ENCODE peak calls at places on chromosome 15, in six cellular contexts. T is GM12891, W is HepG2, V is GM12878, X is K562, H is H1. D is an unnamed sample.
A peak's percentile ranks its signal among the peaks of the same experiment; 100 is the strongest.

GRCh38 chr15:29102911-29103824 is 166.5 kb downstream of the NSMCE3 start:
- DNase-seq in V (no peak), X (no peak), W (no peak), T (no peak), H (peak; percentile 79), D (no peak)

GRCh38 chr15:37921527-37922385 is 12.7 kb upstream of the TMCO5A start:
- DNase-seq in T (no peak), W (no peak), V (no peak), X (no peak), H (no peak), D (no peak)

GRCh38 chr15:101425787-101426365 is 63.6 kb downstream of the PCSK6 start:
- DNase-seq in T (no peak), H (peak; percentile 59), W (no peak), V (no peak), X (no peak), D (no peak)

GRCh38 chr15:28098360-28098765 is 752 bp downstream of the OCA2 start:
- DNase-seq in V (no peak), W (no peak), H (no peak), X (no peak), T (no peak), D (no peak)

GRCh38 chr15:71051539-71051938 is 63.7 kb upstream of the THSD4 start:
- DNase-seq in T (no peak), X (no peak), V (no peak), H (no peak), W (no peak), D (no peak)

GRCh38 chr15:97961067-97961954 is 808 bp downstream of the ARRDC4 start:
- DNase-seq in W (peak; percentile 2), X (peak; percentile 43), T (no peak), V (no peak), H (peak; percentile 78), D (no peak)

GRCh38 chr15:87547470-87548181 is 708.9 kb downstream of the NTRK3 start:
- DNase-seq in W (no peak), H (no peak), X (no peak), V (no peak), T (no peak), D (no peak)

GRCh38 chr15:85406916-85407315 is 26.5 kb downstream of the AKAP13 start:
- DNase-seq in H (no peak), V (no peak), X (no peak), T (no peak), W (no peak), D (no peak)

GRCh38 chr15:76764004-76764403 is 141.1 kb downstream of the SCAPER start:
- DNase-seq in W (no peak), H (no peak), X (no peak), T (no peak), V (no peak), D (no peak)

GRCh38 chr15:96268421-96269204 is 61.9 kb upstream of the NR2F2 start:
- DNase-seq in H (no peak), X (no peak), V (no peak), W (no peak), T (no peak), D (no peak)

GRCh38 chr15:59180946-59181345 is 25.7 kb upstream of the LDHAL6B start:
- DNase-seq in T (no peak), V (no peak), H (no peak), X (no peak), W (no peak), D (no peak)

GRCh38 chr15:43939070-43939469 is 112.3 kb downstream of the WDR76 start:
- DNase-seq in H (peak; percentile 55), W (no peak), V (no peak), T (no peak), X (peak; percentile 19), D (no peak)

GRCh38 chr15:77822631-77823230 is 190.0 kb upstream of the LINGO1 start:
- DNase-seq in X (no peak), H (no peak), W (no peak), T (no peak), V (no peak), D (no peak)

GRCh38 chr15:48559270-48559669 is 86.2 kb downstream of the FBN1 start:
- DNase-seq in V (no peak), X (no peak), W (no peak), H (no peak), T (no peak), D (no peak)

GRCh38 chr15:28984421-28985375 is 98.9 kb downstream of the APBA2 start:
- DNase-seq in X (no peak), T (no peak), W (peak; percentile 3), V (no peak), H (no peak), D (no peak)

GRCh38 chr15:39598958-39599845 is 18.3 kb downstream of the THBS1 start:
- DNase-seq in T (no peak), X (no peak), W (no peak), H (no peak), V (no peak), D (no peak)

GRCh38 chr15:60793656-60794055 is 314.7 kb upstream of the ICE2 start:
- DNase-seq in X (no peak), W (no peak), H (no peak), V (no peak), T (no peak), D (no peak)

GRCh38 chr15:50907866-50908208 is 646 bp upstream of the AP4E1 start:
- DNase-seq in V (no peak), X (peak; percentile 53), T (no peak), W (peak; percentile 44), H (no peak), D (no peak)

GRCh38 chr15:26083457-26084350 is 220.6 kb upstream of the ATP10A start:
- DNase-seq in T (no peak), V (no peak), X (peak; percentile 10), H (no peak), W (no peak), D (no peak)

GRCh38 chr15:26082833-26083174 is 219.7 kb upstream of the ATP10A start:
- DNase-seq in H (no peak), V (no peak), T (no peak), X (no peak), W (no peak), D (no peak)

GRCh38 chr15:26081758-26082068 is 218.6 kb upstream of the ATP10A start:
- DNase-seq in X (no peak), H (no peak), W (peak; percentile 2), T (no peak), V (no peak), D (no peak)

GRCh38 chr15:26087395-26087794 is 224.3 kb upstream of the ATP10A start:
- DNase-seq in W (no peak), X (no peak), T (no peak), H (no peak), V (no peak), D (no peak)

DNA sequence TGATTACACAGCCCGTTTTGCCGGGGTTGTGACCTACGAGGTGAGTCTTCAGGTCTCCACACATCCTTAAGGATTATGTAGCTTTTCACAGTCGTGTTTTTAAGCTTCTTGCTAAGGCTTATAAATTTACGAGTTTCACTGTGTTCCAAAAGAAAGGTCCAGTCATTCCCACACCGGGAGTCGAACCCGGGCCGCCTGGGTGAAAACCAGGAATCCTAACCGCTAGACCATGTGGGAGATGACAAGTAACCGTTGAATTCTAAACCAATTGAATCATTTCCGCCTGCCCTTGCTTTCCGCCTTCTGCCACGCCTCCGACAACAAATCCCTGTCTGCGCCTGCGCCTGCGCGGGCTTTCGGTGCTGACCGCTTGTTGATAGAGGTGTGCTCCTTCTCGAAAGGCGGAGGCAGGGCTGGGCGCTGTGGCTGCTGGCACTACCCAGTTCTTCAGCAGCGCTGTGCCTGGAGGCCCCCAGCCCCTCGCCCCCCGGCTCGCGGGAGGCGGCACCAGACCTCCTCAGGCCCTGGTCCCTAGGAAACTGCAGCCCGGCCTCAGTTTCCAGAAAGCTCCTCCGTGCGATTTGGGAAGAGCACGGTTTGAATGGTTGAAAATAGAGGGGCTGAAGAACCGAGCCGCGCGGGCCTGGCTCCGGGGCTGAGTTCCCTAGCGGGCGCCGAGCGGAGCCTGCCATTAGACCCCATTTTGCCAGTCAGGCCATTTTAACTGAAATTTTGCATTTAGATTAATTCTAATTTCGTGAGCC is 219.1 kb upstream of the ATP10A start:
- DNase-seq in W (peak; percentile 91), T (peak; percentile 72), H (peak; percentile 98), X (peak; percentile 91), V (peak; percentile 53), D (peak; percentile 52)
- TF ChIP-seq POLR2AphosphoS5 in W (peak; percentile 73), T (no peak), H (peak; percentile 95), X (peak; percentile 41), V (no peak), D (no peak)

GRCh38 chr15:67884009-67884408 is 44.2 kb upstream of the RNU6-1 start:
- DNase-seq in X (no peak), T (no peak), V (no peak), H (no peak), W (no peak), D (no peak)

GRCh38 chr15:67883228-67883773 is 43.5 kb upstream of the RNU6-1 start:
- DNase-seq in X (peak; percentile 66), W (no peak), T (no peak), V (no peak), H (no peak), D (no peak)

GRCh38 chr15:67885848-67886247 is 46.0 kb upstream of the RNU6-1 start:
- DNase-seq in V (no peak), H (no peak), W (no peak), T (no peak), X (no peak), D (no peak)

GRCh38 chr15:67882487-67883227 is 42.8 kb upstream of the RNU6-1 start:
- DNase-seq in T (no peak), V (no peak), H (no peak), X (peak; percentile 88), W (no peak), D (no peak)

GRCh38 chr15:67884514-67885225 is 44.8 kb upstream of the RNU6-1 start:
- DNase-seq in T (no peak), X (peak; percentile 94), W (peak; percentile 89), V (no peak), H (peak; percentile 81), D (peak; percentile 38)
- TF ChIP-seq POLR2A in T (no peak), X (peak; percentile 65), W (peak; percentile 52), V (no peak), H (no peak), D (no peak)

GRCh38 chr15:91790826-91791225 is 62.7 kb upstream of the SLCO3A1 start:
- DNase-seq in X (no peak), H (no peak), W (no peak), V (no peak), T (no peak), D (no peak)
- TF ChIP-seq TAF1 in X (no peak), H (no peak), W (no peak), V (no peak), T (no peak), D (no peak)

DNA sequence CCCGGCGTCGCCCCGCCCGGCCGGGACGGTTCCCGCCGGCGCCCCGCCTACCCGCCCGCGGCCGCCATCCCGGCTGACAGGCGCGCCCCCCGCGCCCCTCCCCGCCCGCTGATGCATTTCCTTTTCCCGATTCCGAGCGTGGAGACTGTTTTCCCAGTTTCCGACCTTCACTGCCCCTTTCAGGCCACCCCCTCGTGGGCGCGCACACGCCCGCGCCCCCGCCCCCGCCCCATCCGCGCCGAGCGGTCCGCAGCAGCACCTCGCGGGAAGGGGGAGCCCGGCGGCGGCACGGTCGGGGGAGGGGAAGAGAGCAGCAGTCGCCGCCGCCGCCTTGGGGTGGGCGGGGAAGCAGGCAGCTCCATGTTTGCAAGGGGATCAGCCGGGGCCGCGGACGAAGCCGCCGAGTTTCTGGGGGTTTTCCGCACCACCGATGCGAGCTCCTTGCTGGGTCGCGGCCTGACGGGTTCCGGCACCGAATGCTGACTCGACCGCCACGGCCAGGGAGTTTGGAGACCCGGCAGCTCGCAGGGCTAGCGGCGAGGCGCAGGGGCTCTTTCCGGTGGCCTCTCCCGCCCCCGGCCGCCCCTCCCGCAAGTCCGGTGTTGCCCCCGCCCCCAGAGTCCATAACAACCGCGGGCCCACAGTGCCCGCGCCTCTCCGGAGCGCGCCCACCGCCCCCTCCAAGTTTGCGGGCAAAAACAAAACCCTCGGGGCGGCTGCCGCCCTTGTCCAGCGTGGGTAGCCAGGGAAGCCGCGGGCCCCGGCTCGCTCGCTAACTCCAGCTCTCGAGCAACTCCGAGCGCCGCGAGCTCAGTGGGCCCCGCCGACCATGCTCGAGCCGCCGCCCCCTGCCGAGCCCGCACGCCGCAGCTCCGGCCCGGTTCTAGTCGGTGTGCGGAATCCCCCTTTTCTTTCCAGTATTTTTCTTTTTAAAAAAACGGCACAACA is 3.3 kb upstream of the SIN3A start:
- DNase-seq in T (peak; percentile 43), W (no peak), X (peak; percentile 60), V (no peak), H (peak; percentile 82), D (peak; percentile 42)
- TF ChIP-seq POLR2AphosphoS5 in T (peak; percentile 28), W (no peak), X (no peak), V (peak; percentile 39), H (peak; percentile 14), D (no peak)

D was measured in GM12892.